ENCODE peak calls at places on chromosomes 4 and X, in seven cellular contexts. One of them, this sample, is unnamed.

GRCh38 chr4:140253556-140254027 is 99.6 kb upstream of the MAML3 start:
- DNase-seq in GM12891: no peak
- DNase-seq in T-helper 22 cell: no peak
- DNase-seq in mesendoderm: no peak
- DNase-seq in T-helper 2 cell: no peak
- DNase-seq in CD4-positive, CD25-positive, alpha-beta regulatory T cell: no peak
- DNase-seq in NCI-H748 treated with DMSO at 0.1 percent for 48 hours: no peak
- DNase-seq in this sample: no peak

GRCh38 chrX:55451990-55452824 is at the start of gene MAGEH1:
- DNase-seq in GM12891: peak; percentile 39
- DNase-seq in T-helper 22 cell: peak; percentile 71
- DNase-seq in mesendoderm: peak; percentile 86
- DNase-seq in T-helper 2 cell: peak; percentile 70
- DNase-seq in CD4-positive, CD25-positive, alpha-beta regulatory T cell: peak; percentile 74
- DNase-seq in NCI-H748 treated with DMSO at 0.1 percent for 48 hours: peak; percentile 67
- DNase-seq in this sample: peak; percentile 90

GRCh38 chr4:624705-625590 is at the start of gene PDE6B:
- DNase-seq in GM12891: no peak
- DNase-seq in T-helper 22 cell: no peak
- DNase-seq in mesendoderm: peak; percentile 66
- DNase-seq in T-helper 2 cell: no peak
- DNase-seq in CD4-positive, CD25-positive, alpha-beta regulatory T cell: no peak
- DNase-seq in NCI-H748 treated with DMSO at 0.1 percent for 48 hours: no peak
- DNase-seq in this sample: peak; percentile 43

GRCh38 chr4:47031011-47031678 is at the start of gene GABRB1:
- DNase-seq in GM12891: no peak
- DNase-seq in T-helper 22 cell: no peak
- DNase-seq in mesendoderm: peak; percentile 69
- DNase-seq in T-helper 2 cell: no peak
- DNase-seq in CD4-positive, CD25-positive, alpha-beta regulatory T cell: no peak
- DNase-seq in NCI-H748 treated with DMSO at 0.1 percent for 48 hours: peak; percentile 13
- DNase-seq in this sample: peak; percentile 78

GRCh38 chr4:85720736-85721135 is 245.8 kb downstream of the ARHGAP24 start:
- DNase-seq in GM12891: no peak
- DNase-seq in T-helper 22 cell: no peak
- DNase-seq in mesendoderm: peak; percentile 9
- DNase-seq in T-helper 2 cell: no peak
- DNase-seq in CD4-positive, CD25-positive, alpha-beta regulatory T cell: no peak
- DNase-seq in NCI-H748 treated with DMSO at 0.1 percent for 48 hours: no peak
- DNase-seq in this sample: no peak

GRCh38 chrX:275967-276587 is 5.1 kb upstream of the PLCXD1 start:
- DNase-seq in GM12891: peak; percentile 75
- DNase-seq in T-helper 22 cell: peak; percentile 33
- DNase-seq in mesendoderm: peak; percentile 88
- DNase-seq in T-helper 2 cell: peak; percentile 36
- DNase-seq in CD4-positive, CD25-positive, alpha-beta regulatory T cell: peak; percentile 39
- DNase-seq in NCI-H748 treated with DMSO at 0.1 percent for 48 hours: no peak
- DNase-seq in this sample: peak; percentile 92

GRCh38 chrX:108299101-108299591 is 139.1 kb downstream of the COL4A6 start:
- DNase-seq in GM12891: no peak
- DNase-seq in T-helper 22 cell: no peak
- DNase-seq in mesendoderm: no peak
- DNase-seq in T-helper 2 cell: no peak
- DNase-seq in CD4-positive, CD25-positive, alpha-beta regulatory T cell: no peak
- DNase-seq in NCI-H748 treated with DMSO at 0.1 percent for 48 hours: no peak
- DNase-seq in this sample: no peak

GRCh38 chr4:47631161-47631560 is 146.1 kb downstream of the ATP10D start:
- DNase-seq in GM12891: no peak
- DNase-seq in T-helper 22 cell: no peak
- DNase-seq in mesendoderm: no peak
- DNase-seq in T-helper 2 cell: no peak
- DNase-seq in CD4-positive, CD25-positive, alpha-beta regulatory T cell: no peak
- DNase-seq in NCI-H748 treated with DMSO at 0.1 percent for 48 hours: no peak
- DNase-seq in this sample: no peak

GRCh38 chr4:38610844-38611550 is 53.0 kb upstream of the KLF3 start:
- DNase-seq in GM12891: no peak
- DNase-seq in T-helper 22 cell: no peak
- DNase-seq in mesendoderm: no peak
- DNase-seq in T-helper 2 cell: no peak
- DNase-seq in CD4-positive, CD25-positive, alpha-beta regulatory T cell: no peak
- DNase-seq in NCI-H748 treated with DMSO at 0.1 percent for 48 hours: no peak
- DNase-seq in this sample: no peak

GRCh38 chr4:122819708-122820449 is 6.8 kb upstream of the FGF2 start:
- DNase-seq in GM12891: no peak
- DNase-seq in T-helper 22 cell: no peak
- DNase-seq in mesendoderm: no peak
- DNase-seq in T-helper 2 cell: no peak
- DNase-seq in CD4-positive, CD25-positive, alpha-beta regulatory T cell: no peak
- DNase-seq in NCI-H748 treated with DMSO at 0.1 percent for 48 hours: no peak
- DNase-seq in this sample: no peak

GRCh38 chr4:140856692-140857091 is 100.5 kb upstream of the TBC1D9 start:
- DNase-seq in GM12891: no peak
- DNase-seq in T-helper 22 cell: no peak
- DNase-seq in mesendoderm: peak; percentile 92
- DNase-seq in T-helper 2 cell: no peak
- DNase-seq in CD4-positive, CD25-positive, alpha-beta regulatory T cell: no peak
- DNase-seq in NCI-H748 treated with DMSO at 0.1 percent for 48 hours: peak; percentile 45
- DNase-seq in this sample: no peak

GRCh38 chr4:15714616-15715015 is 11.8 kb downstream of the BST1 start:
- DNase-seq in GM12891: no peak
- DNase-seq in T-helper 22 cell: no peak
- DNase-seq in mesendoderm: no peak
- DNase-seq in T-helper 2 cell: no peak
- DNase-seq in CD4-positive, CD25-positive, alpha-beta regulatory T cell: no peak
- DNase-seq in NCI-H748 treated with DMSO at 0.1 percent for 48 hours: no peak
- DNase-seq in this sample: no peak

GRCh38 chr4:7067147-7067522 is 729 bp downstream of the GRPEL1 start:
- DNase-seq in GM12891: no peak
- DNase-seq in T-helper 22 cell: peak; percentile 9
- DNase-seq in mesendoderm: no peak
- DNase-seq in T-helper 2 cell: no peak
- DNase-seq in CD4-positive, CD25-positive, alpha-beta regulatory T cell: peak; percentile 30
- DNase-seq in NCI-H748 treated with DMSO at 0.1 percent for 48 hours: no peak
- DNase-seq in this sample: no peak

GRCh38 chr4:14361084-14361483 is 641.2 kb upstream of the CPEB2 start:
- DNase-seq in GM12891: no peak
- DNase-seq in T-helper 22 cell: no peak
- DNase-seq in mesendoderm: no peak
- DNase-seq in T-helper 2 cell: no peak
- DNase-seq in CD4-positive, CD25-positive, alpha-beta regulatory T cell: no peak
- DNase-seq in NCI-H748 treated with DMSO at 0.1 percent for 48 hours: no peak
- DNase-seq in this sample: no peak

GRCh38 chrX:136646602-136647239 is 1.2 kb upstream of the CD40LG start:
- DNase-seq in GM12891: no peak
- DNase-seq in T-helper 22 cell: peak; percentile 38
- DNase-seq in mesendoderm: no peak
- DNase-seq in T-helper 2 cell: no peak
- DNase-seq in CD4-positive, CD25-positive, alpha-beta regulatory T cell: no peak
- DNase-seq in NCI-H748 treated with DMSO at 0.1 percent for 48 hours: no peak
- DNase-seq in this sample: no peak